ENCODE peak calls at places on chromosomes 6 and 20, in ten cellular contexts. One of them, this sample, is unnamed.

GRCh38 chr6:70369332-70369950 is 43.9 kb upstream of the FAM135A start:
- DNase-seq in T-helper 1 cell: no peak
- DNase-seq in cardiac fibroblast: peak; percentile 73
- DNase-seq in left cardiac atrium: no peak
- DNase-seq in H1: peak; percentile 84
- DNase-seq in stimulated activated CD8-positive, alpha-beta memory T cell treated with anti-CD3 and anti-CD28 coated beads, Interleukin-4, amount 100 ng/mL, for 24 hours: peak; percentile 28
- DNase-seq in activated T-helper 1 cell treated with anti-CD3 and anti-CD28 coated beads, Interleukin-2, amount 50 U/mL, for 16 hours: peak; percentile 26
- DNase-seq in cerebellum: peak; percentile 27
- DNase-seq in posterior vena cava: peak; percentile 86
- DNase-seq in T-cell: peak; percentile 38
- DNase-seq in this sample: peak; percentile 85

GRCh38 chr20:2694519-2694918 is 1.9 kb downstream of the EBF4 start:
- DNase-seq in T-helper 1 cell: no peak
- DNase-seq in left cardiac atrium: no peak
- DNase-seq in activated T-helper 1 cell treated with anti-CD3 and anti-CD28 coated beads, Interleukin-2, amount 50 U/mL, for 16 hours: no peak
- DNase-seq in posterior vena cava: no peak
- DNase-seq in stimulated activated CD8-positive, alpha-beta memory T cell treated with anti-CD3 and anti-CD28 coated beads, Interleukin-4, amount 100 ng/mL, for 24 hours: no peak
- DNase-seq in cerebellum: no peak
- DNase-seq in cardiac fibroblast: no peak
- DNase-seq in T-cell: no peak
- DNase-seq in H1: no peak
- DNase-seq in this sample: peak; percentile 67

GRCh38 chr6:93164781-93165180 is 254.6 kb downstream of the EPHA7 start:
- DNase-seq in T-helper 1 cell: no peak
- DNase-seq in T-cell: no peak
- DNase-seq in posterior vena cava: no peak
- DNase-seq in activated T-helper 1 cell treated with anti-CD3 and anti-CD28 coated beads, Interleukin-2, amount 50 U/mL, for 16 hours: no peak
- DNase-seq in H1: no peak
- DNase-seq in stimulated activated CD8-positive, alpha-beta memory T cell treated with anti-CD3 and anti-CD28 coated beads, Interleukin-4, amount 100 ng/mL, for 24 hours: no peak
- DNase-seq in cerebellum: no peak
- DNase-seq in left cardiac atrium: no peak
- DNase-seq in cardiac fibroblast: no peak
- DNase-seq in this sample: no peak

GRCh38 chr6:7813704-7814103 is 87.8 kb downstream of the BMP6 start:
- DNase-seq in stimulated activated CD8-positive, alpha-beta memory T cell treated with anti-CD3 and anti-CD28 coated beads, Interleukin-4, amount 100 ng/mL, for 24 hours: no peak
- DNase-seq in posterior vena cava: no peak
- DNase-seq in H1: no peak
- DNase-seq in activated T-helper 1 cell treated with anti-CD3 and anti-CD28 coated beads, Interleukin-2, amount 50 U/mL, for 16 hours: no peak
- DNase-seq in left cardiac atrium: no peak
- DNase-seq in cerebellum: no peak
- DNase-seq in T-helper 1 cell: no peak
- DNase-seq in cardiac fibroblast: no peak
- DNase-seq in T-cell: no peak
- DNase-seq in this sample: no peak

GRCh38 chr6:43668151-43669028 is 19.2 kb downstream of the MRPS18A start:
- DNase-seq in left cardiac atrium: peak; percentile 59
- DNase-seq in cardiac fibroblast: peak; percentile 75
- DNase-seq in posterior vena cava: peak; percentile 82
- DNase-seq in T-helper 1 cell: no peak
- DNase-seq in T-cell: peak; percentile 28
- DNase-seq in cerebellum: peak; percentile 51
- DNase-seq in stimulated activated CD8-positive, alpha-beta memory T cell treated with anti-CD3 and anti-CD28 coated beads, Interleukin-4, amount 100 ng/mL, for 24 hours: peak; percentile 22
- DNase-seq in H1: peak; percentile 83
- DNase-seq in activated T-helper 1 cell treated with anti-CD3 and anti-CD28 coated beads, Interleukin-2, amount 50 U/mL, for 16 hours: no peak
- DNase-seq in this sample: peak; percentile 83

GRCh38 chr6:159047896-159048685 is 3.3 kb upstream of the TAGAP start:
- DNase-seq in T-cell: no peak
- DNase-seq in T-helper 1 cell: no peak
- DNase-seq in posterior vena cava: no peak
- DNase-seq in cardiac fibroblast: no peak
- DNase-seq in stimulated activated CD8-positive, alpha-beta memory T cell treated with anti-CD3 and anti-CD28 coated beads, Interleukin-4, amount 100 ng/mL, for 24 hours: no peak
- DNase-seq in H1: no peak
- DNase-seq in cerebellum: no peak
- DNase-seq in activated T-helper 1 cell treated with anti-CD3 and anti-CD28 coated beads, Interleukin-2, amount 50 U/mL, for 16 hours: no peak
- DNase-seq in left cardiac atrium: no peak
- DNase-seq in this sample: no peak

GRCh38 chr20:58251979-58252591 is 23.6 kb upstream of the ANKRD60 start:
- DNase-seq in cerebellum: no peak
- DNase-seq in posterior vena cava: no peak
- DNase-seq in T-cell: no peak
- DNase-seq in T-helper 1 cell: no peak
- DNase-seq in H1: no peak
- DNase-seq in cardiac fibroblast: peak; percentile 81
- DNase-seq in activated T-helper 1 cell treated with anti-CD3 and anti-CD28 coated beads, Interleukin-2, amount 50 U/mL, for 16 hours: no peak
- DNase-seq in left cardiac atrium: no peak
- DNase-seq in stimulated activated CD8-positive, alpha-beta memory T cell treated with anti-CD3 and anti-CD28 coated beads, Interleukin-4, amount 100 ng/mL, for 24 hours: no peak
- DNase-seq in this sample: no peak

GRCh38 chr20:63639093-63639860 is 12.4 kb upstream of the GMEB2 start:
- DNase-seq in T-cell: peak; percentile 90
- DNase-seq in activated T-helper 1 cell treated with anti-CD3 and anti-CD28 coated beads, Interleukin-2, amount 50 U/mL, for 16 hours: peak; percentile 64
- DNase-seq in left cardiac atrium: peak; percentile 65
- DNase-seq in cardiac fibroblast: no peak
- DNase-seq in H1: no peak
- DNase-seq in stimulated activated CD8-positive, alpha-beta memory T cell treated with anti-CD3 and anti-CD28 coated beads, Interleukin-4, amount 100 ng/mL, for 24 hours: peak; percentile 61
- DNase-seq in T-helper 1 cell: peak; percentile 44
- DNase-seq in cerebellum: no peak
- DNase-seq in posterior vena cava: no peak
- DNase-seq in this sample: peak; percentile 97

GRCh38 chr6:35449287-35449881 is 2.8 kb upstream of the FANCE start:
- DNase-seq in T-helper 1 cell: no peak
- DNase-seq in posterior vena cava: no peak
- DNase-seq in T-cell: peak; percentile 15
- DNase-seq in left cardiac atrium: no peak
- DNase-seq in cardiac fibroblast: peak; percentile 83
- DNase-seq in activated T-helper 1 cell treated with anti-CD3 and anti-CD28 coated beads, Interleukin-2, amount 50 U/mL, for 16 hours: no peak
- DNase-seq in H1: peak; percentile 56
- DNase-seq in cerebellum: peak; percentile 91
- DNase-seq in stimulated activated CD8-positive, alpha-beta memory T cell treated with anti-CD3 and anti-CD28 coated beads, Interleukin-4, amount 100 ng/mL, for 24 hours: no peak
- DNase-seq in this sample: no peak

GRCh38 chr6:122200441-122200840 is 199.0 kb upstream of the HSF2 start:
- DNase-seq in cardiac fibroblast: no peak
- DNase-seq in cerebellum: no peak
- DNase-seq in H1: no peak
- DNase-seq in T-cell: no peak
- DNase-seq in activated T-helper 1 cell treated with anti-CD3 and anti-CD28 coated beads, Interleukin-2, amount 50 U/mL, for 16 hours: no peak
- DNase-seq in left cardiac atrium: no peak
- DNase-seq in posterior vena cava: no peak
- DNase-seq in stimulated activated CD8-positive, alpha-beta memory T cell treated with anti-CD3 and anti-CD28 coated beads, Interleukin-4, amount 100 ng/mL, for 24 hours: no peak
- DNase-seq in T-helper 1 cell: no peak
- DNase-seq in this sample: no peak

GRCh38 chr6:86203044-86203443 is 560.4 kb upstream of the SYNCRIP start:
- DNase-seq in cerebellum: no peak
- DNase-seq in T-cell: no peak
- DNase-seq in left cardiac atrium: no peak
- DNase-seq in posterior vena cava: no peak
- DNase-seq in cardiac fibroblast: no peak
- DNase-seq in T-helper 1 cell: no peak
- DNase-seq in H1: no peak
- DNase-seq in stimulated activated CD8-positive, alpha-beta memory T cell treated with anti-CD3 and anti-CD28 coated beads, Interleukin-4, amount 100 ng/mL, for 24 hours: no peak
- DNase-seq in activated T-helper 1 cell treated with anti-CD3 and anti-CD28 coated beads, Interleukin-2, amount 50 U/mL, for 16 hours: no peak
- DNase-seq in this sample: no peak

GRCh38 chr6:159151266-159151855 is 17.8 kb upstream of the FNDC1 start:
- DNase-seq in T-helper 1 cell: no peak
- DNase-seq in left cardiac atrium: no peak
- DNase-seq in cardiac fibroblast: peak; percentile 75
- DNase-seq in cerebellum: peak; percentile 41
- DNase-seq in posterior vena cava: no peak
- DNase-seq in activated T-helper 1 cell treated with anti-CD3 and anti-CD28 coated beads, Interleukin-2, amount 50 U/mL, for 16 hours: no peak
- DNase-seq in T-cell: no peak
- DNase-seq in stimulated activated CD8-positive, alpha-beta memory T cell treated with anti-CD3 and anti-CD28 coated beads, Interleukin-4, amount 100 ng/mL, for 24 hours: peak; percentile 31
- DNase-seq in H1: no peak
- DNase-seq in this sample: no peak